ENCODE peak calls at places on chromosomes 1 and 21, in five cellular contexts. Q is BJ, K is spleen, C is left ventricle myocardium inferior, R is HCT116. E is an unnamed sample.

GRCh38 chr1:161008857-161009554 is 11.9 kb downstream of the F11R start:
- DNase-seq in Q (no peak), K (no peak), C (no peak), R (no peak), E (no peak)

GRCh38 chr21:16363563-16363962 is 633.8 kb downstream of the USP25 start:
- DNase-seq in Q (no peak), K (no peak), C (no peak), R (no peak), E (no peak)

GRCh38 chr21:33206771-33207290 is 22.9 kb upstream of the IFNAR2 start:
- DNase-seq in Q (no peak), K (peak; percentile 84), C (no peak), R (no peak), E (no peak)

GRCh38 chr1:111745670-111746613 is 6.7 kb upstream of the INKA2 start:
- DNase-seq in Q (no peak), K (no peak), C (no peak), R (no peak), E (no peak)

GRCh38 chr1:232250838-232251237 is 379.1 kb downstream of the SIPA1L2 start:
- DNase-seq in Q (no peak), K (no peak), C (no peak), R (no peak), E (no peak)

GRCh38 chr1:68173283-68174172 is 58.8 kb downstream of the WLS start:
- DNase-seq in Q (no peak), K (no peak), C (no peak), R (no peak), E (peak; percentile 54)

GRCh38 chr1:15939181-15940109 is 36.5 kb downstream of the ZBTB17 start:
- DNase-seq in Q (no peak), K (no peak), C (no peak), R (no peak), E (no peak)

GRCh38 chr1:91997607-91998195 is 32.1 kb upstream of the EPHX4 start:
- DNase-seq in Q (no peak), K (no peak), C (no peak), R (peak; percentile 33), E (peak; percentile 10)

GRCh38 chr1:21955058-21955457 is 17.9 kb upstream of the HSPG2 start:
- DNase-seq in Q (no peak), K (no peak), C (peak; percentile 87), R (no peak), E (no peak)

GRCh38 chr1:225763815-225764548 is 13.6 kb upstream of the SRP9 start:
- DNase-seq in Q (no peak), K (peak; percentile 64), C (no peak), R (no peak), E (no peak)

GRCh38 chr1:230320804-230321203 is 105.3 kb downstream of the PGBD5 start:
- DNase-seq in Q (no peak), K (no peak), C (no peak), R (no peak), E (no peak)

GRCh38 chr21:36929622-36930021 is 36.8 kb downstream of the HLCS start:
- DNase-seq in Q (no peak), K (no peak), C (no peak), R (no peak), E (no peak)

GRCh38 chr1:226172589-226172988 is 14.0 kb downstream of the ACBD3 start:
- DNase-seq in Q (no peak), K (no peak), C (no peak), R (no peak), E (no peak)

GRCh38 chr21:38805282-38806152 is at the start of gene ETS2:
- DNase-seq in Q (no peak), K (peak; percentile 97), C (peak; percentile 90), R (peak; percentile 87), E (no peak)

GRCh38 chr1:208326033-208326432 is 81.8 kb upstream of the PLXNA2 start:
- DNase-seq in Q (no peak), K (no peak), C (no peak), R (no peak), E (no peak)

GRCh38 chr1:213519098-213519497 is 468.1 kb downstream of the RPS6KC1 start:
- DNase-seq in Q (no peak), K (no peak), C (no peak), R (no peak), E (no peak)

GRCh38 chr1:195568389-195568788 is 1039.9 kb downstream of the KCNT2 start:
- DNase-seq in Q (no peak), K (no peak), C (no peak), R (no peak), E (no peak)

GRCh38 chr1:164296172-164296571 is 262.8 kb upstream of the PBX1 start:
- DNase-seq in Q (no peak), K (no peak), C (peak; percentile 18), R (no peak), E (no peak)

DNA sequence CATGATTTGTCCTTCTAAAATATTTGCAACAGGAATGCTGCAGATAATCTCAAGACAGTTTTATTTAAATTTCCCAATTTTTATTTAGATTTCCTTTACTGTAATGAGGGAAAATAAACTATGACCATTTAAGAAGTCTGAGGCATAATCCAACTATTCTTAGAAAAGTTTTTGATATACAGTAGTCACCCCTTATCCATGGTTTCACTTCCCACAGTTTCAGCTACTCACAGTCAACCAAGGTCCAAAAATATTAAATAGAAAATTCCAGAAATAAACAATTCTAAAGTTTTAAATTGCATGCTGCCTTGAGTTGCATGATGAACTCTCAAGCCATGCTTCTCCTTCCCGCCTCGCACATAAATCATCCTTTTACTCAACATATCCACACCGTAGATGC is 33.3 kb downstream of the TOR3A start:
- DNase-seq in Q (no peak), K (no peak), C (no peak), R (no peak), E (no peak)
- H3K36me3 ChIP-seq in Q (peaks cover 24% of the 10 kb centered on the region), K (peaks cover 33% of the 10 kb centered on the region), C (peaks cover 68% of the 10 kb centered on the region), R (peaks cover 10% of the 10 kb centered on the region), E (peaks cover 2% of the 10 kb centered on the region)

GRCh38 chr1:200035397-200035955 is 8.0 kb downstream of the NR5A2 start:
- DNase-seq in Q (no peak), K (no peak), C (no peak), R (no peak), E (no peak)
- H3K4me3 ChIP-seq in Q (no peak overlapping the region), K (peak overlapping the region; percentile 8), C (peak overlapping the region; percentile 40), R (no peak overlapping the region), E (no peak overlapping the region)

GRCh38 chr1:25616080-25616931 is at the start of gene MAN1C1:
- DNase-seq in Q (no peak), K (peak; percentile 95), C (peak; percentile 91), R (peak; percentile 69), E (no peak)

GRCh38 chr1:25616932-25617625 is 488 bp downstream of the MAN1C1 start:
- DNase-seq in Q (no peak), K (peak; percentile 86), C (peak; percentile 22), R (no peak), E (no peak)

GRCh38 chr1:25618433-25618808 is 1.8 kb downstream of the MAN1C1 start:
- DNase-seq in Q (no peak), K (no peak), C (no peak), R (no peak), E (no peak)

GRCh38 chr1:25619101-25619890 is 2.7 kb downstream of the MAN1C1 start:
- DNase-seq in Q (no peak), K (no peak), C (peak; percentile 50), R (no peak), E (no peak)

DNA sequence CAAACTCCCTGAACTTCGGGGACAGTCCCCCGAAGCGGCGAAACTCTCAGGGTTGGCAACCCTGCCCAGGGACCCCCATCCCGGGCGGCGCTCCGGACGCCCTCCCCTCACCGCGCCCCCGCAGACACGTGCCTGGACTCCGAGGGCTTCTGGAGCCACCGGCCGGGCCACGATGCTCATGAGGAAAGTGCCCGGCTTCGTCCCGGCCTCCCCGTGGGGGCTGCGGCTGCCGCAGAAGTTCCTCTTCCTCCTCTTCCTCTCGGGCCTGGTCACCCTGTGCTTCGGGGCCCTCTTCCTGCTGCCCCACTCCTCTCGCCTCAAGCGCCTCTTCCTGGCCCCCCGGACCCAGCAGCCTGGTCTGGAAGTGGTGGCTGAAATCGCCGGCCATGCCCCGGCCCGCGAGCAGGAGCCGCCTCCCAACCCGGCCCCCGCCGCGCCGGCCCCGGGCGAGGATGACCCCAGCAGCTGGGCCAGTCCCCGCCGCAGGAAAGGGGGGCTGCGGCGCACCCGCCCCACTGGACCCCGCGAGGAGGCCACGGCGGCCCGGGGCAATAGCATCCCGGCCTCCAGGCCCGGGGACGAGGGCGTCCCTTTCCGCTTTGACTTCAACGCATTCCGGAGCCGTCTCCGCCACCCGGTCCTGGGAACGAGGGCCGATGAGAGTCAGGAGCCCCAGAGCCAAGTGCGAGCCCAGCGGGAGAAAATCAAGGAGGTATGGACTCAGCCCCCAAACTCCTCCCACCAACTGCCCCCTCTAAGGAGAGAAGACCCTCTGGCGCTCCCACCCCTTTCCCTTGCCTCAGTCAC is 1.2 kb downstream of the MAN1C1 start:
- DNase-seq in Q (no peak), K (peak; percentile 87), C (peak; percentile 32), R (no peak), E (no peak)
- H3K36me3 ChIP-seq in Q (no peaks in the 10 kb centered on the region), K (no peaks in the 10 kb centered on the region), C (no peaks in the 10 kb centered on the region), R (no peaks in the 10 kb centered on the region), E (no peaks in the 10 kb centered on the region)

GRCh38 chr1:236144033-236144432 is 1.7 kb downstream of the GPR137B start:
- DNase-seq in Q (no peak), K (no peak), C (no peak), R (no peak), E (no peak)
- H3K4me3 ChIP-seq in Q (peak overlapping the region; percentile 70), K (peak overlapping the region; percentile 75), C (peak overlapping the region; percentile 89), R (no peak overlapping the region), E (peak overlapping the region; percentile 53)

E was measured in kidney epithelial cell.